ENCODE peak calls at places on chromosomes 16 and 17, in five cellular contexts. J, D, F, C and N are unnamed samples.
A peak's percentile ranks its signal among the peaks of the same experiment; 100 is the strongest.

GRCh38 chr17:75571197-75571884 is 16.3 kb upstream of the MYO15B start:
- DNase-seq in J (peak; percentile 21), D (no peak), F (peak; percentile 79), C (peak; percentile 11), N (no peak)

GRCh38 chr17:59521465-59522126 is 43.8 kb upstream of the DHX40 start:
- DNase-seq in J (peak; percentile 25), D (peak; percentile 7), F (peak; percentile 29), C (peak; percentile 14), N (peak; percentile 44)

GRCh38 chr17:47317119-47317518 is 6.6 kb upstream of the EFCAB13 start:
- DNase-seq in J (no peak), D (no peak), F (no peak), C (no peak), N (no peak)

GRCh38 chr16:51549836-51550235 is 398.8 kb upstream of the SALL1 start:
- DNase-seq in J (no peak), D (no peak), F (no peak), C (no peak), N (no peak)

GRCh38 chr16:68995011-68995504 is 110.4 kb upstream of the HAS3 start:
- DNase-seq in J (no peak), D (no peak), F (no peak), C (no peak), N (no peak)

GRCh38 chr16:82313754-82314153 is 143.7 kb upstream of the MPHOSPH6 start:
- DNase-seq in J (no peak), D (no peak), F (no peak), C (no peak), N (no peak)

GRCh38 chr17:32822996-32823395 is 53.9 kb downstream of the MYO1D start:
- DNase-seq in J (no peak), D (no peak), F (no peak), C (no peak), N (no peak)

GRCh38 chr16:7849891-7850290 is 517.2 kb downstream of the RBFOX1 start:
- DNase-seq in J (no peak), D (no peak), F (no peak), C (no peak), N (no peak)

GRCh38 chr16:85402910-85403692 is 210.0 kb upstream of the GSE1 start:
- DNase-seq in J (no peak), D (no peak), F (no peak), C (no peak), N (no peak)

GRCh38 chr17:4172356-4172755 is 29.4 kb downstream of the CYB5D2 start:
- DNase-seq in J (no peak), D (no peak), F (no peak), C (no peak), N (no peak)

GRCh38 chr16:1436731-1437355 is 6.0 kb downstream of the PERCC1 start:
- DNase-seq in J (no peak), D (no peak), F (no peak), C (no peak), N (no peak)